ENCODE peak calls at places on chromosomes 7 and 10, in four cellular contexts. P is AG08395; G is activated naive CD4-positive, alpha-beta T cell treated with anti-CD3 and anti-CD28 coated beads, Interleukin-2, amount 10 ng/mL, durations not matched to agents 7 days and 5 days; C is mucosa of gallbladder. L is an unnamed sample.

GRCh38 chr10:132512693-132513345 is 24.8 kb upstream of the INPP5A start:
- DNase-seq in P (no peak), G (no peak), C (no peak), L (peak; percentile 37)

GRCh38 chr7:41809487-41810257 is 106.8 kb upstream of the INHBA start:
- DNase-seq in P (peak; percentile 49), G (no peak), C (no peak), L (no peak)

GRCh38 chr7:116501425-116502167 is 2.1 kb downstream of the CAV2 start:
- DNase-seq in P (no peak), G (no peak), C (peak; percentile 51), L (no peak)

GRCh38 chr7:73622909-73623797 is 1.2 kb downstream of the MLXIPL start:
- DNase-seq in P (no peak), G (no peak), C (no peak), L (no peak)

GRCh38 chr7:117277576-117277975 is 45.3 kb downstream of the WNT2 start:
- DNase-seq in P (no peak), G (no peak), C (no peak), L (no peak)

GRCh38 chr10:77756319-77757232 is 119.0 kb upstream of the KCNMA1 start:
- DNase-seq in P (peak; percentile 79), G (peak; percentile 37), C (peak; percentile 34), L (no peak)

GRCh38 chr7:113040849-113041248 is 45.8 kb downstream of the GPR85 start:
- DNase-seq in P (no peak), G (no peak), C (no peak), L (no peak)

GRCh38 chr10:110758898-110759297 is 112.8 kb upstream of the PDCD4 start:
- DNase-seq in P (peak; percentile 66), G (no peak), C (no peak), L (no peak)

GRCh38 chr7:107846324-107846723 is 43.3 kb upstream of the SLC26A3 start:
- DNase-seq in P (no peak), G (no peak), C (no peak), L (no peak)

GRCh38 chr10:11397566-11397965 is 213.9 kb downstream of the USP6NL start:
- DNase-seq in P (no peak), G (no peak), C (no peak), L (no peak)

GRCh38 chr10:12689893-12690292 is 311.6 kb downstream of the CCDC3 start:
- DNase-seq in P (no peak), G (no peak), C (no peak), L (no peak)

GRCh38 chr7:66157060-66157459 is 42.4 kb downstream of the CRCP start:
- DNase-seq in P (no peak), G (no peak), C (no peak), L (no peak)

GRCh38 chr7:120190566-120190965 is 82.4 kb upstream of the KCND2 start:
- DNase-seq in P (no peak), G (no peak), C (no peak), L (no peak)

GRCh38 chr7:37247881-37248280 is 200.8 kb downstream of the ELMO1 start:
- DNase-seq in P (no peak), G (no peak), C (no peak), L (no peak)

GRCh38 chr7:27198138-27198841 is 1.6 kb downstream of the HOXA13 start:
- DNase-seq in P (no peak), G (no peak), C (no peak), L (no peak)

GRCh38 chr7:31122649-31123058 is 70.5 kb downstream of the ADCYAP1R1 start:
- DNase-seq in P (peak; percentile 82), G (peak; percentile 63), C (peak; percentile 78), L (peak; percentile 69)

GRCh38 chr7:82335927-82336326 is 107.7 kb downstream of the CACNA2D1 start:
- DNase-seq in P (no peak), G (no peak), C (no peak), L (no peak)

GRCh38 chr7:1424041-1424440 is 35.2 kb downstream of the MICALL2 start:
- DNase-seq in P (no peak), G (no peak), C (no peak), L (no peak)

GRCh38 chr7:39353615-39354376 is 212.4 kb upstream of the YAE1 start:
- DNase-seq in P (peak; percentile 35), G (no peak), C (peak; percentile 43), L (no peak)

GRCh38 chr10:119834188-119834587 is 38.5 kb downstream of the MCMBP start:
- DNase-seq in P (no peak), G (no peak), C (no peak), L (no peak)

GRCh38 chr10:63430091-63430998 is 35.4 kb downstream of the JMJD1C start:
- DNase-seq in P (peak; percentile 55), G (no peak), C (no peak), L (no peak)

GRCh38 chr7:91784469-91784868 is 96.0 kb downstream of the MTERF1 start:
- DNase-seq in P (peak; percentile 60), G (no peak), C (no peak), L (no peak)

GRCh38 chr7:74254858-74255379 is 720 bp upstream of the RFC2 start:
- DNase-seq in P (no peak), G (peak; percentile 30), C (no peak), L (no peak)

GRCh38 chr7:3168869-3169268 is 125.2 kb upstream of the CARD11 start:
- DNase-seq in P (no peak), G (no peak), C (no peak), L (no peak)

GRCh38 chr10:59588791-59589190 is 120.9 kb downstream of the SLC16A9 start:
- DNase-seq in P (no peak), G (no peak), C (no peak), L (no peak)

GRCh38 chr7:113521468-113521867 is 397.3 kb downstream of the PPP1R3A start:
- DNase-seq in P (no peak), G (no peak), C (no peak), L (no peak)

GRCh38 chr7:151378496-151379192 is 31.2 kb downstream of the WDR86 start:
- DNase-seq in P (no peak), G (no peak), C (no peak), L (no peak)

GRCh38 chr7:46162582-46162981 is 241.5 kb upstream of the IGFBP3 start:
- DNase-seq in P (no peak), G (no peak), C (no peak), L (no peak)

GRCh38 chr7:39488467-39489393 is 77.5 kb upstream of the YAE1 start:
- DNase-seq in P (no peak), G (no peak), C (no peak), L (no peak)

GRCh38 chr7:105014725-105015630 is 973 bp downstream of the KMT2E start:
- DNase-seq in P (peak; percentile 52), G (peak; percentile 71), C (peak; percentile 65), L (peak; percentile 81)

GRCh38 chr7:101993311-101993710 is 175.9 kb downstream of the CUX1 start:
- DNase-seq in P (no peak), G (no peak), C (no peak), L (no peak)

GRCh38 chr10:72270607-72271281 is 3.0 kb upstream of the DDIT4 start:
- DNase-seq in P (no peak), G (no peak), C (no peak), L (no peak)

GRCh38 chr10:44005788-44006099 is 357.1 kb upstream of the ZNF32 start:
- DNase-seq in P (no peak), G (no peak), C (no peak), L (no peak)

GRCh38 chr7:81608748-81609382 is 161.0 kb downstream of the HGF start:
- DNase-seq in P (no peak), G (no peak), C (no peak), L (no peak)

GRCh38 chr10:124595143-124595883 is 133.7 kb downstream of the LHPP start:
- DNase-seq in P (no peak), G (no peak), C (no peak), L (no peak)